ENCODE peak calls at places on chromosome 10, in four cellular contexts. P is uterus, X is heart right ventricle, K is H9. Y is an unnamed sample. For H3K4me1, the result is how much of the 10 kb centered on the place peaks cover.

GRCh38 chr10:25820496-25821415 is 113.3 kb upstream of the MYO3A start:
- DNase-seq in X (no peak), P (no peak), K (no peak), Y (no peak)

GRCh38 chr10:103854687-103855423 is 521 bp downstream of the SH3PXD2A start:
- DNase-seq in X (peak), K (peak), P (peak), Y (no peak)

GRCh38 chr10:48550071-48550691 is 54.7 kb downstream of the ARHGAP22 start:
- DNase-seq in X (no peak), P (no peak), K (no peak), Y (no peak)

GRCh38 chr10:104139221-104139620 is 17.2 kb downstream of the SFR1 start:
- DNase-seq in X (no peak), K (no peak), P (no peak), Y (no peak)

GRCh38 chr10:115706482-115707076 is 566.4 kb downstream of the GFRA1 start:
- DNase-seq in K (no peak), X (no peak), P (no peak), Y (no peak)

GRCh38 chr10:69222157-69223027 is 2.3 kb downstream of the HKDC1 start:
- DNase-seq in K (peak), P (no peak), X (no peak), Y (peak)

GRCh38 chr10:132706701-132707100 is 79.2 kb downstream of the NKX6-2 start:
- DNase-seq in P (no peak), X (no peak), K (peak), Y (no peak)

GRCh38 chr10:78470267-78471103 is 436.8 kb downstream of the RPS24 start:
- DNase-seq in P (no peak), K (no peak), X (no peak), Y (no peak)

GRCh38 chr10:42615419-42615818 is 23.0 kb downstream of the ZNF33B start:
- DNase-seq in X (no peak), P (no peak), K (no peak), Y (no peak)

GRCh38 chr10:97000487-97001182 is 168.5 kb downstream of the LCOR start:
- DNase-seq in P (no peak), X (no peak), K (peak), Y (no peak)

GRCh38 chr10:47452495-47453434 is 31.1 kb downstream of the ANXA8 start:
- DNase-seq in P (no peak), K (peak), X (no peak), Y (no peak)

GRCh38 chr10:80460399-80461207 is 6.5 kb downstream of the TSPAN14 start:
- DNase-seq in K (peak), P (no peak), X (no peak), Y (no peak)

GRCh38 chr10:24483701-24484100 is 240.0 kb downstream of the ARHGAP21 start:
- DNase-seq in K (peak), X (no peak), P (no peak), Y (no peak)

GRCh38 chr10:85581357-85581756 is 785.2 kb downstream of the GRID1 start:
- DNase-seq in P (no peak), K (no peak), X (no peak), Y (no peak)

DNA sequence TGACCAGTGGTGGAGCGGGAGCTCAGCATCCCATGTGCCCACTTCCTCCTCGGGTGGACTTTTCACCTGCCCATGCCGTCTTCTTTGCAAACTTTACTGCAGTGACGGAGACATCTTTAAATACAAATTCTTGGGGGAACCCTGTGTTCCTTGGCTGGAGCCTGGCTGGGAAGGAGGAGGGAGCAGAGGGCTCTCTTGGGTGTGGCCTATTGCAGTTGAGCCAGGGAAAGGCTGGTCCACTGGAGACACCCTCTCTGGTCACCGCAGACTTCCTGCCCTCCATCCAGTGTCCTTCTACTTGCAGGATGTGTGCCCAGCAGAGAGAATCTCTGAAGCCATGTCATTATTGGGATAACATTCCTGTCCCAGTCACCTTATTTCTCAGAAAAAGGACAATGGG is 67.3 kb downstream of the TCF7L2 start:
- DNase-seq in P (no peak), X (no peak), K (no peak), Y (no peak)
- H3K4me1 ChIP-seq in P (under half), X (under half), K (under half), Y (under half)

GRCh38 chr10:110210663-110211454 is 3.5 kb downstream of the MXI1 start:
- DNase-seq in X (peak), P (peak), K (peak), Y (peak)

GRCh38 chr10:110209399-110209925 is 2.1 kb downstream of the MXI1 start:
- DNase-seq in X (no peak), K (peak), P (peak), Y (peak)

GRCh38 chr10:110208614-110209398 is 1.4 kb downstream of the MXI1 start:
- DNase-seq in K (no peak), P (no peak), X (peak), Y (peak)

GRCh38 chr10:110211455-110211843 is 4.0 kb downstream of the MXI1 start:
- DNase-seq in P (no peak), K (no peak), X (no peak), Y (no peak)

DNA sequence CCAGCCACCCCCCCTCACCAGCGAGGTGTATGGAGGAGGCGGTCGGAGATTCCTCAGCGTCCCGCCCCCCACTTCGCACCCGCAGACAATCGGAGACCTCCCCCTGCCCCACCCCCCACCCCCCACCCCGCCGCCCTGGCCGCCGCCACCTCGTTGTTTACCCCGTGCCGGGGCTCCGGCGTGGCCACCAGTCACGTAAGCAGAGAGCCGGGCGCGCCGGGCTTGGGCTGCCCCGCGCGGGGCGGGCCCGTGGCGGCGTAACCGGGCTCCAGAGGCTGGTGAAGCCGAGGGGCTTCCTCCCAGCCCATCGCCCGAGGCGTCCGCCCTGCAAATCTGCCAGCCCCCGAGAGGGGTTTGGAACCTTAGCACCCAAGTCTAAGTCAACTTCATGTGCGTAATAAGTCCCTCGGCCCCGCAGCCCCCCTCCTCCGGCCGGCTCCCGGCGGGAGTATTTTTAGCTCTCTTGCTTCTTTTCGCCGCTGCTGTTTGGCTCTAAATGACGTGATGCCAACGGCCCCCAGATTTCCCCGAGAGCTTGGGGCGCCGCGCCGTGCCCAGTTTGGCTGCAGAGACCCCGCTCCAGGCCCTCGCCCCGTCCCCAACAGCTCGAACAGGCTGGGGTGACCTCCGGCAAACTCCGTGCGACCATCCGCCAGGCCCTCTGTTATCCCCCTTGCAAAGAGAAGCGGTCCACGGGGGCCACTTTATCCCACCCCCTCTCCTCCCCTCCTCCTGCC is 2.7 kb downstream of the MXI1 start:
- DNase-seq in P (peak), X (peak), K (peak), Y (peak)
- H3K4me1 ChIP-seq in P (under half), X (under half), K (under half), Y (under half)

DNA sequence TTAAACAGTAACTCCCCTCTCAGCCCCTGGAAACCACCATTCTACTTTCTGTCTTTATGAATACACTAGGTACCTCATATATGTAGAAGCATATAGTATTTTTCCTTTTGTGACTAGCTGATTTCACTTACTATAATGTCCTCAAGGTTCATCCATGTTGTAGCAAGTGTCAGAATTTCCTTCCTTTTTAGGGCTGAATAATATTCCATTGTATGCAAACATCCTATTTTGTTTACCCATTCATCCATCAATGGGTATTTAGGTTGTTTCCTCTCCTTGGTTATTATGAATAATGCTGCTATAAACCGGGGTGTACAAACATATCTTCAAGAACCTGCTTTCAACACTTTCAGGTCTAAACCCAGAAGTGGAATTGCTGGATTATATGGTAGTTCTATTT is 125.3 kb downstream of the SGMS1 start:
- DNase-seq in X (no peak), K (no peak), P (no peak), Y (no peak)
- H3K4me1 ChIP-seq in X (under half), K (under half), P (under half), Y (under half)

DNA sequence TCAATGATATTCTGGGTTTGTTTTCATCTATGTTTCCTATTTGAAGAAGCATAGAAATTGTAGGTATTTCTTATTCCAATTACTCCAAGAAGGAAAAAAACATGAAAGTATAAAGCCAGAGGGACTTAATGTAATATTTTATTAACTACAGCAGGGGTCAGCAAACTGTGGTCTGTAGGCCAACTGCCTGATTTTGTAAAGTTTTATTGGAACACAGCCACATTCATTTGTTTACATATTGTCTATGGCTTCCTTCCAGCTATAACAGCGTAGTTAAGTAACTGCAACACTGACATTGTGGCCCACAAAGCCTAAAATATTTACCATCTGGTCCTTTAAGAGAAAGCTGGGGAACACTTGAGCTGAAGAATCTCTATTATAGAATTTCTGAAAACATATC is 306.2 kb downstream of the BICC1 start:
- DNase-seq in K (no peak), P (no peak), X (no peak), Y (no peak)
- H3K4me1 ChIP-seq in K (under half), P (under half), X (under half), Y (under half)

DNA sequence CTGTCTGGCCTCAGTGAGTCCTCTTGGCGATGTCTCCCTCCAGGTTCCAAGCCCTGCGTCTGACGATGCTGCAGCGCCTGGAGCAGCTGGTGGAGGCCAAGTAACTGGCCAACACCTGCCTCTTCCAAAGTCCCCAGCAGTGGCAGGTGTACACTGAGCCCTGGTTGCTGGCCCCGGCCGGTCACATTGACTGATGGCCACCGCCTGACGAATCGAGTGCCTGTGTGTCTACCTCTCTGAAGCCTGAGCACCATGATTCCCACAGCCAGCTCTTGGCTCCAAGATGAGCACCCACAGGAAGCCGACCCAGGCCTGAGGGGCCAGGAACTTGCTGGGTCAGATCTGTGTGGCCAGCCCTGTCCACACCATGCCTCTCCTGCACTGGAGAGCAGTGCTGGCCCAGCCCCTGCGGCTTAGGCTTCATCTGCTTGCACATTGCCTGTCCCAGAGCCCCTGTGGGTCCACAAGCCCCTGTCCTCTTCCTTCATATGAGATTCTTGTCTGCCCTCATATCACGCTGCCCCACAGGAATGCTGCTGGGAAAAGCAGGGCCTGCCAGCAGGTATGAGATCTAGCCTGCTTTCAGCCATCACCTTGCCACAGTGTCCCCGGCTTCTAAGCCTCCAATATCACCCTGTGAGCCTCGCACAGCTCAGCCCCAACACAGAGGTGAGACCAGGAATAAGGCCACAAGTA is 7.3 kb upstream of the ZNF22 start:
- DNase-seq in K (no peak), X (no peak), P (peak), Y (no peak)
- H3K4me1 ChIP-seq in K (under half), X (half or more), P (under half), Y (under half)

DNA sequence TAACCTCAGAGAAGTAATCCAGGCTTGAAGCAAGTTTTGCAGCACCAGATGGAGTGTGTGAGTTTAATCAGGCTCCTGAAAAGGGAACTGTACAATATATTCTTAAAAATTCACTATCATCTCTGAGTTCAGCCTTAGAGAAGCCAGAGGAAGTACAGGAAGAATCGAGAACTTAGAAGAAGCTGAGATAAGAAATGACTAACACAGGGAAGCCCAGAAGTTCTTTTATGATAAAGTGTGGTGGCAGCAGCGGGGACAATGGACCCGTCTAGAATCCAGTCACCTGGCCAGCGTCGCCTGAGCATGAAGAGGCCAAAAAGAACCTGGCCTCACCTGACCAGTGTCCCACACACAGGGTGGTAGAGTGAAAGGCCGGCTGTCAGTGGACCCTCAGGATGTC is 161.0 kb downstream of the USP6NL start:
- DNase-seq in P (no peak), K (peak), X (no peak), Y (no peak)
- H3K4me1 ChIP-seq in P (under half), K (under half), X (under half), Y (under half)

DNA sequence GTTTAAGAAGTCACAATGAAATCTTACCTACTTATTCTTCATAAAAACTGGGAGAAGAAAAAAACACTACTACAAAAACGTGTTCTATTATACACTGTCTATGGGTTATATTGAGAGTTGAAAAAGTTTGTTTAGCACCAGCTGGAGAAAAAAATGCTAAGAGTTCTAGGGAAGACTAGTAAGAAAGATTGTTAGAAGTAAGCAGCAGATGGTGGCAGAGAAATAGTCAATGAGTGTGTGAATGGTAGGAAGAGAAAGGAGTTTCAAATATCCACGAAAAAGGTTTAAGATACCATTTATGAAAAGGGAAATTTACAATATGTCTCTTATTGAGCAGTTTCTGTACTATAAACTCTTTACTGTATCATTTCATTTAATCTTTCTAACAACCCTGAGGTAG is 124.7 kb downstream of the NRBF2 start:
- DNase-seq in X (no peak), K (no peak), P (no peak), Y (no peak)
- H3K4me1 ChIP-seq in X (under half), K (under half), P (under half), Y (half or more)

GRCh38 chr10:14554843-14555205 is 219.9 kb downstream of the FAM107B start:
- DNase-seq in X (no peak), K (no peak), P (no peak), Y (no peak)

GRCh38 chr10:14557573-14557972 is 217.1 kb downstream of the FAM107B start:
- DNase-seq in K (no peak), X (no peak), P (no peak), Y (no peak)

GRCh38 chr10:14556285-14556956 is 218.3 kb downstream of the FAM107B start:
- DNase-seq in P (no peak), K (peak), X (no peak), Y (peak)

GRCh38 chr10:14554091-14554842 is 220.4 kb downstream of the FAM107B start:
- DNase-seq in X (no peak), K (no peak), P (no peak), Y (no peak)

DNA sequence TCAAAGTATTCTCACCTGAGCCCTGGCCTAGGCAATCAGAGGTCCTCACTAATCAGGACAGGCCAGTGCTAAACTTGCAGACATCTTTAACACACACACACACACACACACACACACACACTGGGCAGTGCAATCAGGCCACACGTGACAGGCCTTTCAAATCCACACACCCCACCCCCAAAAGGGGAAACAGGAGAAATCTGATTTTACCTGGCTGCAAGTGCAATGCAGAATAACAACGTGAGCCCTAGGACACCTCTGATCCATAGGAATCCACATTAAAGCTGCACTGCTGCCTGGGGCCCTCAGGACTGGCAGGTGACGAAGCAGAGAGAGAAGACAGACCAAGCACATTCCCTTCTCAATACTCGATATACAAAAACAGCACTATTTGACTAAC is 218.9 kb downstream of the FAM107B start:
- DNase-seq in X (no peak), K (peak), P (no peak), Y (no peak)
- H3K4me1 ChIP-seq in X (under half), K (under half), P (under half), Y (half or more)

DNA sequence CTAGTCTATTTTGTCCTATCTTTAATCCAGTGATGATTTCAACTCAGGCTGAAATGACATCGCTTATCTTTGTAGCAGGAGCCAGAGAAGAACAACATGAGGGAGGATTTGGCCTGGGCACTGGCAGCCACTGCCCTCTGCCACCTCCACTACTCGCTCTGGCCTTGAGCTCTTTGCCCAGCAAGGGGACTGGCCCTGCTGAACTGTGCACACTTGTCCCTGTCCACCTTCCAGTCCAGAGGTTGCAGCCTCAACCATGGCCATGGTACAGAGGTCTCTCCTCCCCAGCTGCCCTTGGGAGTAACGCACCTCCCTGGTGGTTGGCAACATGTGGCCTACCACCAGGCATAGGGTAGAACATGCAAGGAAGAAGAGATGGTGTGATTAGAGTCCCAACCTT is 8.4 kb downstream of the HABP2 start:
- DNase-seq in P (no peak), K (no peak), X (no peak), Y (no peak)
- H3K4me1 ChIP-seq in P (under half), K (under half), X (under half), Y (under half)

Y was measured in CD8-positive, alpha-beta memory T cell.